ENCODE peak calls at places on chromosomes 5 and 9, in four cellular contexts. O is AG09309, J is epithelial cell of proximal tubule, X is A549. H is an unnamed sample.
A peak's percentile ranks its signal among the peaks of the same experiment; 100 is the strongest.

GRCh38 chr9:92183449-92183848 is 68.2 kb upstream of the SPTLC1 start:
- DNase-seq in O (no peak), J (no peak), X (no peak), H (no peak)

GRCh38 chr5:133602829-133603380 is 9.4 kb downstream of the FSTL4 start:
- DNase-seq in X (no peak), J (no peak), O (no peak), H (no peak)

GRCh38 chr9:129237195-129237611 is 59.1 kb upstream of the IER5L start:
- DNase-seq in X (peak; percentile 41), J (no peak), O (peak; percentile 8), H (no peak)

GRCh38 chr5:139650689-139651501 is 2.7 kb downstream of the CXXC5 start:
- DNase-seq in O (no peak), J (no peak), X (no peak), H (no peak)

GRCh38 chr9:95078516-95078915 is 239.0 kb downstream of the FANCC start:
- DNase-seq in J (no peak), X (no peak), O (no peak), H (no peak)

GRCh38 chr9:100111235-100111634 is 12.2 kb downstream of the INVS start:
- DNase-seq in O (peak; percentile 94), J (peak; percentile 86), X (no peak), H (peak; percentile 88)

GRCh38 chr5:75567710-75568109 is 43.5 kb upstream of the ANKDD1B start:
- DNase-seq in J (peak; percentile 7), O (no peak), X (peak; percentile 54), H (no peak)

GRCh38 chr5:75616286-75616810 is 5.1 kb downstream of the ANKDD1B start:
- DNase-seq in J (no peak), O (no peak), X (no peak), H (no peak)

GRCh38 chr9:104694218-104694617 is at the start of gene OR13D1:
- DNase-seq in X (no peak), J (no peak), O (no peak), H (no peak)

GRCh38 chr5:151005975-151006576 is 14.3 kb upstream of the GPX3 start:
- DNase-seq in X (no peak), O (peak; percentile 38), J (peak; percentile 58), H (peak; percentile 35)

GRCh38 chr5:134451618-134452505 is 40.2 kb upstream of the CDKN2AIPNL start:
- DNase-seq in O (no peak), X (peak; percentile 90), J (no peak), H (no peak)

GRCh38 chr5:172302047-172302710 is 18.6 kb upstream of the UBTD2 start:
- DNase-seq in X (no peak), O (no peak), J (no peak), H (no peak)

GRCh38 chr9:14531424-14532269 is 161.6 kb downstream of the ZDHHC21 start:
- DNase-seq in X (no peak), O (no peak), J (no peak), H (no peak)

GRCh38 chr5:65062684-65063083 is 294.0 kb downstream of the CWC27 start:
- DNase-seq in X (peak; percentile 64), O (peak; percentile 93), J (peak; percentile 67), H (peak; percentile 68)

GRCh38 chr5:134406390-134406789 is 5.3 kb downstream of the CDKN2AIPNL start:
- DNase-seq in J (no peak), O (no peak), X (no peak), H (no peak)

GRCh38 chr9:136581614-136582447 is 36.0 kb upstream of the NOTCH1 start:
- DNase-seq in X (no peak), O (no peak), J (no peak), H (no peak)

GRCh38 chr5:75052461-75053285 is at the start of gene GCNT4:
- DNase-seq in O (no peak), X (peak; percentile 29), J (no peak), H (no peak)

GRCh38 chr5:157180374-157181264 is at the start of gene ITK:
- DNase-seq in X (no peak), O (no peak), J (no peak), H (no peak)

GRCh38 chr9:129405089-129405830 is 215.6 kb downstream of the C9orf50 start:
- DNase-seq in X (no peak), J (no peak), O (peak; percentile 25), H (no peak)

GRCh38 chr5:124524552-124525232 is 221.7 kb downstream of the ZNF608 start:
- DNase-seq in X (no peak), J (no peak), O (no peak), H (no peak)
- H3K4me3 ChIP-seq in X (no peak overlapping the region), J (no peak overlapping the region), O (no peak overlapping the region), H (no peak overlapping the region)

DNA sequence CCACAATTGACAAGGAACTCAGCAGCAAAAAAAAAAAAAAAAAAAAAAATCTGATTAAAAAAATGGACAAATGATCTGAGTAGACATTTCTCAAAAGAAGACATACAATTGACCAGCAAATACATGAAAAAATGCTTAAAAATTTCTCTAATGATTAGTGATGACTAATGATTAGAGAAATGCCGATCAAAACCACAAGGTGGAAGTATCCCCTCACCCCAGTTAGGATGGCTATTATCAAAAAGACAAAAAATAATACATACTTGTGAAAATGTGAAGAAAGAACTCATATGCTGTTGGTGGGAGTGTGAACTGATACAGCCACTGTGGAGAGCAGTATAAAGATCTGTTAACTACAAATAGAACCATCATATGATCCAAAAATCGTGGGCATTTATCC is 245.3 kb downstream of the OSTF1 start:
- DNase-seq in O (no peak), J (no peak), X (no peak), H (no peak)
- TF ChIP-seq CTCF in O (no peak), J (no peak), X (no peak), H (no peak)

DNA sequence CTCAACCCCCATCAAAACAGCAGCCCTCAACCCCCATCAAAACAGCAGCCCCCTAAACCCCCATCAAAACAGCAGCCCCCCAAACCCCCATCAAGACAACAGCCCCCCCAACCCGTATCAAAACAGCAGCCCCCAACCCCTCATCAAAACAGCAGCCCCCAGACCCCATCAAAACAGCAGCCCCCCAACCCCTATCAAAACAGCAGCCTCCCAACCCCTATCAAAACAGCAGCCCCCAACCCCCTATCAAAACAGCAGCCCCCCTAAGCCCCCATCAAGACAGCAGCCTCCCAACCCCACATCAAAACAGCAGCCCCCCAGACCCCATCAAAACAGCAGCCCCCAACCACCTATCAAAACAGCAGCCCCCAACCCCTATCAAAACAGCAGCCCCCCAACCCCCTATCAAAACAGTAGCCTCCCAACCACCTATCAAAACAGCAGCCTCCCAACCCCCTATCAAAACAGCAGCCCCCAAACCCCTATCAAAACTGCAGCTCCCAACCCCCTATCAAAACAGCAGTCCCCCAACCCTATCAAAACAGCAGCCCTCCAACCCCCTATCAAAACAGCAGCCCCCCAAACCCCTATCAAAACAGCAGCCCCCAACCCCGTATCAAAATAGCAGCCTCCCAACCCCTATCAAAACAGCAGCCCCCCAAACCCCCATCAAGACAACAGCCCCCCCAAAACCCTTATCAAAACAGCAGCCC is 1.2 kb downstream of the TPPP start:
- DNase-seq in O (no peak), X (no peak), J (no peak), H (no peak)
- H3K4me3 ChIP-seq in O (no peak overlapping the region), X (peak overlapping the region; percentile 65), J (peak overlapping the region; percentile 46), H (no peak overlapping the region)

GRCh38 chr5:103119765-103120606 is at the start of the genes GIN1 and PPIP5K2:
- DNase-seq in O (peak; percentile 91), X (peak; percentile 87), J (peak; percentile 98), H (peak; percentile 89)
- TF ChIP-seq CTCF in O (no peak), X (no peak), J (no peak), H (no peak)

DNA sequence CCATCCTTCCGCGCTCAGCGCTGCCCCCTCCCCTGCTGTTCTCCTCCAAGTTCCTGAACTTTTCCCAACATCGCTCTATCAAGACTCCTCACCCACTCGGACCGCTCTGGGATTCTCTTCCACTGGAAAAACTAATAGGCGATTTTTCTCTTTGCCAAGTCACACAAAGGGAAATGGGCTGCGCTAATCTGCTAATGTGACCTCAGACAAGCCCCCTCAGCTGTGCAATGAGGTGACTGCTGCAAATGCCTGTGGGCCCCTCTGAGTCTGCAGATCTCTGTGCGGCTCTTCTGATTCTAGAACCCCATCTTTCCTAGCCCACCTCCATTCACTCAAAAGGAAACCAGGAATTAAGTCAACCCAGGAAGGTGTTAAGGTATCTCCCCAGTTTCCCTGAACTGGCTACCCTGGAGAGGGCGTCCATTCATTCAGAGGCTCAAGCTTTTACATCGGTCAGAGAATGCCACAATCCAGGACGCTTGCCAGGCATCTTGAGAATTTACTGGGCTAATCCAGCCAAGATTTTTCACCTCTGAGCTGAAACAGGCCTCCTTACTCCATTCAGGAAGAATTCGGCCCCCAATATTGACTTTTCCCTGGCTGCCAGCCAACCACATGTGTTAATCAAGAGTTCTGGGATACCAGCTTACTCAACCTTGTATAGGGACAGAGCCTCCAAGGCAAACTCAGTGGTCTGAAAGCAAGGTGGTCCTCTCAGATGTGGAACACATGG is 795 bp upstream of the ADAMTS12 start:
- DNase-seq in O (peak; percentile 86), J (peak; percentile 77), X (no peak), H (peak; percentile 80)
- H3K4me3 ChIP-seq in O (peak overlapping the region; percentile 57), J (peak overlapping the region; percentile 59), X (peak overlapping the region; percentile 50), H (peak overlapping the region; percentile 62)

GRCh38 chr5:67013719-67014118 is 182.9 kb downstream of the CD180 start:
- DNase-seq in O (no peak), J (no peak), X (no peak), H (no peak)
- TF ChIP-seq CTCF in O (no peak), J (no peak), X (no peak), H (no peak)

DNA sequence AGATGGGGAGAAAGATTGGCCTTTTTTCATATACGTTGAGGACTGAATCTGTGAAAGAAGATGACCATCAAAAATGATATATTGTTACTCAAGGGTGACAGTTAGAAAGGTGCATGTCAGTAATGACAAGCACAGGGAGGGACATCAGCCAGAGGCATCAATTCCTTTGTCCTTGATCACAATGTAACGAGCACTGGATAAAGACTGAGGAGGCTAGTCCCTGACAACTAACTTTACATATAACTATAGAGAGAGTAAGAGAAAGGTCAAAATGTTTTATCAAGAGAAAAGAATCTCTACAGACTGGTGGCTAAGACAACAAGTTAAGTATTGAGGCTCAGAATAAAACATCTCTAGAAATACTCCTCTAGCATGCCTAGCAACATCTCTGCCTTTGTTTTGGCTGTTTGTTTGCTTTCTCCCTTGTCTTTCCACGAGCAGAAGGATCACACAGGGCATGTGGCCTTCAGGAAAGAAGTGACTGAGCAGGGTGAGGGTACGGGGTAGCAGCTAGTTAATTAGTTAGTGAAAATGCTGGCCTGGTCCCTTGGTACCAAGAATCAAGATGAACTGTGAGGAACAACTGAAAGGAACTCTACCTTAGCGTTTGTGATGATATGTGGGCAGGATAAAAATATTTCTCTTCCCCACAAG is 724.0 kb upstream of the MEF2C start:
- DNase-seq in O (no peak), J (no peak), X (no peak), H (no peak)
- H3K4me3 ChIP-seq in O (no peak overlapping the region), J (no peak overlapping the region), X (no peak overlapping the region), H (no peak overlapping the region)

DNA sequence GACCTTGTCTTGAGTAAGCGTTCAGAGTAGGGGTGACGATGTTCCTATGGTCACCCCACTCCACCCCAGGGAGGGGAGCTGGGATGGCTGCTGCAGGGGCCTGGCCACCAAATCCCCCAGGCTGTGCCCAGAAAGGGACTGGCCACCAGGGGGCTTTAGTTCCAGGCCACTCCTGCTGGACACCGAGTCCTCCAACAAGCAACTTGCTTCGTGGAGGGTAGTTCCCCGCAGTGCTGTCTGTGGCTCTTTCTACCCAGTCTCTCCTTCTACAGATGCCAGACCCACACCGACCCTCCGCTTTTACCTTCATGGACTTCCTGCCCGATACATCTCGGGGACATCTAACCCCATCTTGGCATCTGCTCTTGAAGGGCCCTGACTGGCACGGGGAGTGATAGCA is 35.7 kb upstream of the GABRP start:
- DNase-seq in J (no peak), O (no peak), X (peak; percentile 36), H (no peak)
- TF ChIP-seq CTCF in J (peak; percentile 54), O (peak; percentile 31), X (peak; percentile 26), H (peak; percentile 45)